ENCODE peak calls at places on chromosomes 4 and X, in nine cellular contexts. I, E, B, J, C, W, F, X and A are unnamed samples.

GRCh38 chrX:150200361-150200760 is 162.8 kb upstream of the MAMLD1 start:
- DNase-seq in J (no peak), E (no peak), C (no peak), B (no peak), F (no peak), W (no peak), X (no peak), I (no peak), A (no peak)

GRCh38 chrX:149630681-149631292 is 805 bp downstream of the TMEM185A start:
- DNase-seq in F (no peak), I (peak), B (peak), X (no peak), J (no peak), C (peak), E (no peak), W (peak), A (no peak)

GRCh38 chrX:12771445-12772069 is 19.7 kb upstream of the PRPS2 start:
- DNase-seq in I (peak), X (peak), B (peak), J (peak), C (no peak), E (peak), W (peak), F (no peak), A (no peak)

GRCh38 chrX:30313322-30313721 is 4.1 kb upstream of the NR0B1 start:
- DNase-seq in J (no peak), I (no peak), B (no peak), X (no peak), E (no peak), C (no peak), F (no peak), W (no peak), A (no peak)

GRCh38 chr4:81084029-81084428 is 53.5 kb downstream of the BMP3 start:
- DNase-seq in W (peak), F (no peak), E (no peak), I (no peak), C (peak), J (no peak), B (peak), X (no peak), A (no peak)

GRCh38 chr4:39181520-39181904 is 817 bp upstream of the WDR19 start:
- DNase-seq in C (no peak), B (no peak), F (no peak), W (no peak), I (no peak), J (no peak), E (no peak), X (no peak), A (no peak)

GRCh38 chr4:155539746-155540145 is 126.9 kb upstream of the GUCY1A1 start:
- DNase-seq in X (no peak), I (no peak), C (no peak), W (no peak), F (no peak), B (peak), J (no peak), E (no peak), A (no peak)

GRCh38 chrX:107429090-107429489 is 20.4 kb upstream of the FRMPD3 start:
- DNase-seq in X (no peak), E (peak), W (no peak), C (no peak), F (no peak), J (peak), B (peak), I (peak), A (no peak)

GRCh38 chrX:45623266-45623665 is 422.6 kb upstream of the DIPK2B start:
- DNase-seq in C (peak), E (no peak), F (peak), B (peak), X (no peak), J (no peak), W (peak), I (no peak), A (no peak)

DNA sequence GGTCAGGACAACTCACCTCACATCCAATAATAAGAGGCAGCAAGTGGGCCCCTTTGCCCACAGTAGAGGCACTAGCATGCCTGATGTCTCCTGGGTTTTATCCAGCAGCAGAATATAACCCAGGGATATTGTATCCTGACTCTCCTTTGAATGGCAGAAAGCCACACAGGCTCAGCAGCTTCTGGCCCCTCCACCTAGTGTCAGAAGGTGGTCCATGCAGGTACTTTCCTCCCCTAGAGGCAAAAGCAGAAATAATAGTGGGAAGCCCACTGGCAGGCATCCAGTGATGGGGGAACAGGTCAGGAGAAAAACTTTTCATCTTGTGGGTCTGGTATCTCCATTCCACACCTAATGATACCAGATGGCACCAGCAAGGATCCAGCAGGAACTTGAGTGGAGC is 75.5 kb upstream of the IRS4 start:
- DNase-seq in X (no peak), F (no peak), E (peak), W (no peak), I (no peak), J (no peak), B (no peak), C (no peak), A (no peak)
- TF ChIP-seq CTCF in X (no peak), F (no peak), E (peak), W (no peak), I (no peak), J (no peak), B (peak), C (no peak), A (no peak)

DNA sequence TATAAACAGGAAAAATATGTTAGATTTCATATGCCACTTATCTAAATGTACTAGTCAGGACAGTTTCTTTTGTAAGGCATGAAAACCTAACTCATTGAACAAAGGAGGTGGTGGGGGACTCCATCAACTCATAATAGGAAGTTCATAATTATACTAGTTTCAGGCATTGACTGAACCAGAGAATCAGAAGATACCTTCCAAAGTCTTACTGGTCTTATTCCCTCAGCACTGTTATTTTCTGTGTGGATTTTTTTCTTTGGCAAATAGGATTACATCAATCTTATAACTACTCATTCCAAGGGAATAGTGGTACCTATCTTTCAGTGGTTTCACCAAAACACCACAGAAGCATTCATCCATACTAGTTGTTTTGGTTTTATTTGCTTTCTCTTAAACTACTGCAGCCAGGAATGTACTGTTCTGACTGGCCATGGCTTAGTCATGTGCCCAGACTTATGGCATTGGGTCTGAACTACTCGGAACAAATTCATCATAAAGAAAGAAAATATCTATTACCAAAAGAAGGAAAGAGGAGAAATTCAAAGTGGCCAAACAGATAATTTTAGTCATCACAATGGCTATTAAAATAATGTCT is 273.9 kb downstream of the ARAP2 start:
- DNase-seq in I (no peak), B (no peak), F (no peak), C (no peak), J (no peak), E (no peak), X (no peak), W (no peak), A (no peak)
- H3K27ac ChIP-seq in I (no peak), B (no peak), F (no peak), C (no peak), J (no peak), E (no peak), X (no peak), W (no peak), A (no peak)

DNA sequence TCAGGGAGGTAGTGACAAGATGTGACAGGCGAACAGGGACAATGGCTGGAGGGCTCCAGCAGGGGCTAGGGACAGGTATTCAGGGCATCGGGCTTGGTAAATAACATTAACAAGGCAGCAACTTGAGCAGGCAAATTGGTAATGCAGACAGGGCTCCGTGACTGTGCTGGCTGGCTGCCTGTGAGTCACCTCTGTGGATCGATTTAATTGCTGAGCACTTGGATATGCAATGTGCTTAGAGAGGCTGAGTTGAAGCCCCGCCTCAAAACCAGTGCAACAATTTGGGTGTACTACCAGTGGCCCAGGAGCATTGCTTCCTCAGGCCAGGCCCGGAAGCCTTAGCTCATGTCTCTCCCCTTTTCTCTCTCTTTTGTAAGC is 19.5 kb downstream of the CNGA2 start:
- DNase-seq in B (peak), E (no peak), F (no peak), I (peak), C (peak), X (no peak), W (peak), J (no peak), A (no peak)
- TF ChIP-seq CTCF in B (no peak), E (no peak), F (no peak), I (no peak), C (no peak), X (no peak), W (no peak), J (no peak), A (no peak)

GRCh38 chrX:28590394-28590793 is 3.1 kb downstream of the IL1RAPL1 start:
- DNase-seq in I (no peak), J (no peak), C (no peak), F (no peak), B (no peak), X (no peak), W (no peak), E (no peak), A (no peak)
- H3K27ac ChIP-seq in I (no peak), J (no peak), C (no peak), F (no peak), B (no peak), X (peak), W (no peak), E (no peak), A (no peak)

GRCh38 chrX:426881-427280 is 40.2 kb upstream of the PPP2R3B start:
- DNase-seq in J (no peak), X (no peak), E (no peak), W (peak), B (peak), F (no peak), C (no peak), I (no peak), A (no peak)

GRCh38 chrX:431032-431431 is 44.3 kb upstream of the PPP2R3B start:
- DNase-seq in I (no peak), J (no peak), X (no peak), E (no peak), W (no peak), C (no peak), B (no peak), F (no peak), A (no peak)

GRCh38 chrX:425056-425455 is 38.3 kb upstream of the PPP2R3B start:
- DNase-seq in X (no peak), C (no peak), F (no peak), B (no peak), I (no peak), W (no peak), J (no peak), E (no peak), A (no peak)

GRCh38 chrX:429266-429825 is 42.6 kb upstream of the PPP2R3B start:
- DNase-seq in I (no peak), F (no peak), B (no peak), J (no peak), C (no peak), W (no peak), X (no peak), E (no peak), A (no peak)

GRCh38 chrX:427812-428725 is 41.4 kb upstream of the PPP2R3B start:
- DNase-seq in W (peak), C (no peak), X (no peak), B (peak), I (no peak), J (no peak), E (peak), F (no peak), A (no peak)
- TF ChIP-seq CTCF in W (peak), C (no peak), X (no peak), B (peak), I (no peak), J (no peak), E (peak), F (no peak), A (no peak)

GRCh38 chr4:78152795-78153194 is 95.7 kb downstream of the FRAS1 start:
- DNase-seq in B (no peak), E (no peak), J (peak), X (no peak), C (no peak), F (no peak), I (no peak), W (no peak), A (no peak)

GRCh38 chr4:78154972-78155371 is 97.8 kb downstream of the FRAS1 start:
- DNase-seq in W (no peak), F (no peak), B (no peak), E (no peak), I (no peak), X (no peak), C (no peak), J (no peak), A (no peak)

GRCh38 chr4:78149737-78150136 is 92.6 kb downstream of the FRAS1 start:
- DNase-seq in C (no peak), I (no peak), X (no peak), F (no peak), W (no peak), E (peak), B (no peak), J (no peak), A (no peak)

GRCh38 chr4:78145622-78146021 is 88.5 kb downstream of the FRAS1 start:
- DNase-seq in X (no peak), F (no peak), E (peak), J (no peak), W (peak), B (no peak), C (no peak), I (no peak), A (no peak)

DNA sequence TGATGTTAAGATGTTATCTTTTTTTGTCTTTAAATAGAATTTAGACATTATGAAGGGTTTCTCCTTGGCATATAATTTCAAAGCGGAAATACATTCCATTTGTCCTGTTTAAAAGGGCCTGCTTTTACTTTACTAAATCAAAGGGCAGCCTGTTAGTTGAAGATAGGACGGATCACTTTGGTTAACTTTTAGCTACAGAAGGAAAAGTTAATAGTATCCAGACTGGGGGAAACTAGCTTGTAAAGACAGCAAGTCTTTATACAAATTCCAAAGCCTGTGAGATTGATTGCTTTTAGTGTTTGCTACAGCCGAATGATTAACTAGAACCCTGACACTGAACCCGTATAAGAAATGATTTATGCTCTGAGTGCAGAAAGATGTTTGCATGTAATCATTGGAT is 93.3 kb downstream of the FRAS1 start:
- DNase-seq in B (no peak), I (no peak), W (no peak), E (no peak), X (no peak), F (no peak), J (no peak), C (no peak), A (no peak)
- H3K27ac ChIP-seq in B (no peak), I (peak), W (no peak), E (no peak), X (no peak), F (no peak), J (no peak), C (no peak), A (no peak)

DNA sequence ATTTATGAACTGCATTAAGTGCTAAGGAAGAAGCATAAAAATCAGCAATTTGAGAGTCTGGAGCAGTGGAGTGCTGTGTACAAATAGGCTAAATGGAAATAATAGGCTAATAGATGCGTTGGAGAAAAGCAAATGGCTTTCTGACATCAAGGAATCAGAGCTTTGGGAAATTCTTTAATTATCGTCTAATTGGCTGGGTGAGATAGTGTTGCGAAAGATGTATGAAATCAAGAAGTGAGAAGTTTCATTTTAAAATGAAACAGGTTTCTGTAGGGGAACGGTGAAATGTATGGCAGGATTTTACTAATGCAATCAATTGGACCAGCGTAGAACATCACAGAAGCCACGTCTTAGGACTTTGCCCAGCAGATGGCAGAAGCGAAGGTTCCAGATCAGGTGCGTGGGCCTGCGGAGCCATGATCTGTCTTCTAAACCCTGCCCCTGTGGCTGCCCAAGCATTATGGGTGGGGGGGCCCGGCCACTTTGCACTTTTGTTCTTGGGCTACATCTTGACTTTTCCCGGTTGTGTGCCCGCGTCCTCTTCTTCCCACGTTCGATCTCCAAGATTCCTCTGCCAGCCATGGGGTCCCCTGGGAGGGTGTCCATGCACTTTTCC is 118.5 kb upstream of the SHISA3 start:
- DNase-seq in J (no peak), E (peak), W (no peak), F (no peak), I (no peak), X (no peak), C (no peak), B (no peak), A (no peak)
- TF ChIP-seq CTCF in J (no peak), E (peak), W (no peak), F (no peak), I (no peak), X (no peak), C (no peak), B (no peak), A (no peak)

DNA sequence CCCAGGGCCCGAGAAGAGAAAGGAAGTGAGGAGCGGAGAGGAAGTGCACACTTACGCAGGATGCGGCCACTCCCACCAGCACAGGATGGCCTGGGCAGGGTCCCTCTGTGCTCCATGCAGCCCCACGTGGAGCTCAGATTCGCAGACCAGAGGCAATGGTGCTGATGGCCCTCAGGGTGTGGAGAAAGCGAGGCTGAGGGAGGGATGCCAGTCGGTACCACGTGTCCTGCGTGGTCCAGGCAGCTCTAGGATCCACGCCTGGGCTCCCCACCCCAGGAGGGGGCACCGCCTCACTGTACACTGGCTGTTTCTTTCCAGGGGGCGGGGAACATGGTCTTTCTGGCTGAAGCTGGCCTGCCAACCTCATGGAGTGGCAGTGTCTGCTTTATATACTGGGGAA is 241.8 kb downstream of the AFAP1 start:
- DNase-seq in C (no peak), E (no peak), X (peak), W (no peak), F (no peak), J (no peak), I (no peak), B (no peak), A (no peak)
- H3K27ac ChIP-seq in C (no peak), E (no peak), X (no peak), W (no peak), F (no peak), J (no peak), I (no peak), B (no peak), A (peak)

GRCh38 chrX:17361620-17362019 is 13.4 kb upstream of the NHS start:
- DNase-seq in B (peak), X (no peak), W (no peak), I (peak), F (no peak), C (no peak), E (peak), J (no peak), A (no peak)
- TF ChIP-seq CTCF in B (peak), X (no peak), W (peak), I (peak), F (peak), C (peak), E (peak), J (no peak), A (no peak)